ENCODE peak calls at places on chromosomes 13 and 19, in nine cellular contexts. A is gastrocnemius medialis, H is epithelial cell of proximal tubule, Z is ovary, Q is tibial artery, S is GM23338, M is PC-9, U is cardiac fibroblast, P is IMR-90. R is an unnamed sample.

GRCh38 chr13:50788551-50788950 is 54.9 kb downstream of the DLEU7 start:
- DNase-seq in A (no peak), H (no peak), Z (no peak), Q (no peak), S (no peak), M (no peak), U (no peak), P (peak; percentile 2), R (no peak)

GRCh38 chr19:16367269-16367683 is 42.6 kb downstream of the KLF2 start:
- DNase-seq in A (no peak), H (no peak), Z (no peak), Q (no peak), S (no peak), M (no peak), U (no peak), P (no peak), R (no peak)

GRCh38 chr19:37654525-37654832 is 786 bp downstream of the ZFP30 start:
- DNase-seq in A (no peak), H (no peak), Z (no peak), Q (no peak), S (peak; percentile 58), M (no peak), U (peak; percentile 34), P (peak; percentile 26), R (peak; percentile 39)

GRCh38 chr19:801030-801860 is 4.0 kb downstream of the PTBP1 start:
- DNase-seq in A (no peak), H (no peak), Z (no peak), Q (peak; percentile 66), S (peak; percentile 15), M (no peak), U (peak; percentile 85), P (no peak), R (peak; percentile 55)

GRCh38 chr13:30332516-30333165 is 25.3 kb upstream of the KATNAL1 start:
- DNase-seq in A (no peak), H (no peak), Z (no peak), Q (no peak), S (no peak), M (no peak), U (no peak), P (no peak), R (no peak)

GRCh38 chr19:29667390-29667783 is 2.1 kb downstream of the PLEKHF1 start:
- DNase-seq in A (peak; percentile 52), H (no peak), Z (no peak), Q (no peak), S (no peak), M (no peak), U (no peak), P (no peak), R (no peak)

GRCh38 chr13:89061821-89062220 is 1390.7 kb downstream of the SLITRK5 start:
- DNase-seq in A (no peak), H (no peak), Z (no peak), Q (no peak), S (no peak), M (no peak), U (no peak), P (no peak), R (no peak)

GRCh38 chr19:33796164-33797100 is at the start of gene KCTD15:
- DNase-seq in A (no peak), H (no peak), Z (peak; percentile 58), Q (no peak), S (peak; percentile 64), M (no peak), U (peak; percentile 70), P (peak; percentile 31), R (no peak)

GRCh38 chr19:18291019-18291524 is 9.7 kb upstream of the JUND start:
- DNase-seq in A (no peak), H (no peak), Z (peak; percentile 66), Q (no peak), S (peak; percentile 26), M (no peak), U (peak; percentile 18), P (no peak), R (no peak)

GRCh38 chr19:35462476-35462953 is 14.5 kb downstream of the FFAR2 start:
- DNase-seq in A (no peak), H (no peak), Z (no peak), Q (no peak), S (no peak), M (no peak), U (no peak), P (no peak), R (no peak)
- H3K4me3 ChIP-seq in A (no peak overlapping the region), H (no peak overlapping the region), Z (no peak overlapping the region), Q (no peak overlapping the region), S (no peak overlapping the region), M (no peak overlapping the region), U (no peak overlapping the region), P (no peak overlapping the region), R (no peak overlapping the region)

GRCh38 chr13:69580255-69580654 is 527.4 kb upstream of the ATXN8OS start:
- DNase-seq in A (no peak), H (no peak), Z (no peak), Q (no peak), S (peak; percentile 28), M (no peak), U (no peak), P (no peak), R (no peak)

DNA sequence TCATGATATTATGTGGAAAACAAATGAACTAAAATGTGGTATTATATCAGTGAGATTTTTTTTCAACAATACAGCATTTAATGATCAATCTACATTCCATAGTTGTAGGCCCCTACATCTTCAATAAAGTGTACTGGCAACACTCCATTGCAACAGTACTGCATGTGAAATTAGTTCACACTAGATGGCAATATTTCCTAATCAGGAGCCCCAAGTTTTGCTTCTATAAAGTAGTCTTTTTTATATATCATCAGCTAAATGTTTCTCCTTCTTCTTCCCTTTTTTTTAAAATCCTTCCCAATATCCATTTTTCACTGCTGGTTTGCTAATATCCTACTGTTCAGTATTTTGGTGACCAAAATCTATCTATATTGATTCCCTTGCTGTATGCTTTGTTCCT is 528.3 kb upstream of the ATXN8OS start:
- DNase-seq in A (no peak), H (no peak), Z (no peak), Q (no peak), S (peak; percentile 28), M (no peak), U (no peak), P (no peak), R (no peak)
- TF ChIP-seq CTCF in A (no peak), H (peak; percentile 56), Z (no peak), Q (no peak), S (peak; percentile 54), M (no peak), U (no peak), P (no peak), R (no peak)

GRCh38 chr13:72507394-72508199 is 219.8 kb downstream of the MZT1 start:
- DNase-seq in A (no peak), H (no peak), Z (no peak), Q (no peak), S (no peak), M (no peak), U (peak; percentile 2), P (no peak), R (no peak)
- H3K4me3 ChIP-seq in A (peak overlapping the region; percentile 9), H (peak overlapping the region; percentile 44), Z (no peak overlapping the region), Q (peak overlapping the region; percentile 15), S (no peak overlapping the region), M (no peak overlapping the region), U (peak overlapping the region; percentile 27), P (no peak overlapping the region), R (no peak overlapping the region)

GRCh38 chr19:46999878-47000277 is 19.8 kb upstream of the NPAS1 start:
- DNase-seq in A (no peak), H (no peak), Z (no peak), Q (no peak), S (no peak), M (no peak), U (no peak), P (no peak), R (no peak)

GRCh38 chr19:47000373-47000772 is 19.3 kb upstream of the NPAS1 start:
- DNase-seq in A (no peak), H (no peak), Z (no peak), Q (no peak), S (no peak), M (no peak), U (no peak), P (no peak), R (no peak)

GRCh38 chr19:46999377-46999776 is 20.3 kb upstream of the NPAS1 start:
- DNase-seq in A (no peak), H (no peak), Z (no peak), Q (no peak), S (no peak), M (no peak), U (no peak), P (no peak), R (no peak)

GRCh38 chr19:47001584-47001983 is 18.1 kb upstream of the NPAS1 start:
- DNase-seq in A (no peak), H (no peak), Z (no peak), Q (no peak), S (no peak), M (no peak), U (no peak), P (no peak), R (no peak)

GRCh38 chr19:46998445-46999142 is 21.0 kb upstream of the NPAS1 start:
- DNase-seq in A (no peak), H (no peak), Z (no peak), Q (no peak), S (no peak), M (peak; percentile 15), U (no peak), P (no peak), R (peak; percentile 53)
- TF ChIP-seq CTCF in A (no peak), H (no peak), Z (no peak), Q (no peak), S (no peak), M (no peak), U (no peak), P (no peak), R (no peak)

DNA sequence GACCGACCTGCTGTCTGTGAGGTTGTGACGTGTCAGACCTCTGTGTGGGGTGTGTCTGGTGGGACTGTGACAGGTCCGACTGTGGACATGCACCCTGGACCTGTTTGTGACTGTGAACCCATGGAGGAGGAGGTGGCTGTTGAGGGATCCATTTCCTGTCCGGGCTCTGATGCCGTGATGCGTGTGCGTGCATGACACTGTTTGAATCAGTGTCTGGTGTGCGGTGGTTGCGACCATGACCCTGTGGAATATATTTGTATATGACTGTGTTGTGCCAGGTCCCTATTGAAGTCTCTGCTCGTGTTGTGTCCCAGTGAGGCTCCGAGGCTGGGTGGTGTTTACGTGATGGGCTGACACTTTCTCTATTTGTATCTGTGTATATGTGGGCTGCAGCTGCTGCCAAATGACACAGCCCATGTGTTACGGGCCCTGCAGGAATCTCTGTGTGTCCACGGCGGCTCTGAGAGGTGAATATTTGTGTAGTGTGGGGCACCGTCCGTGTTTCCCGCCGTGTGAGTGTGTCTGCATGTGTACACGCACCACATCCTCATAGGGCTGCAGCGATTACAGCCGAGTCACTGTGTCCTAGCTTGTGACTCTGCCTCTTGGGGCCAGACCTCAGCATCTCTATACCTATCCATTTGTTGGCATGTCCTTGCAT is 18.3 kb downstream of the CCDC97 start:
- DNase-seq in A (no peak), H (no peak), Z (no peak), Q (peak; percentile 34), S (no peak), M (no peak), U (no peak), P (peak; percentile 71), R (no peak)
- H3K4me3 ChIP-seq in A (peak overlapping the region; percentile 40), H (no peak overlapping the region), Z (no peak overlapping the region), Q (no peak overlapping the region), S (no peak overlapping the region), M (no peak overlapping the region), U (no peak overlapping the region), P (no peak overlapping the region), R (no peak overlapping the region)

R was measured in fibroblast of mammary gland.